ENCODE peak calls at places on chromosome 6, in ten cellular contexts. M is endodermal cell, N is OCI-LY7, Z is tibial artery, S is GM12878, V is heart right ventricle, B is H1, D is spleen, O is fibroblast of mammary gland, E is IMR-90. A is an unnamed sample.

GRCh38 chr6:5337573-5337972 is 76.3 kb downstream of the FARS2 start:
- DNase-seq in M (no peak), N (no peak), Z (no peak), S (no peak), V (no peak), B (no peak), D (no peak), O (peak), E (peak), A (no peak)

GRCh38 chr6:54932622-54933021 is 86.1 kb downstream of the FAM83B start:
- DNase-seq in M (no peak), N (no peak), Z (no peak), S (no peak), V (no peak), B (no peak), D (no peak), O (no peak), E (no peak), A (no peak)

GRCh38 chr6:12151433-12151820 is 138.7 kb upstream of the EDN1 start:
- DNase-seq in M (no peak), N (no peak), Z (no peak), S (no peak), V (no peak), B (no peak), D (no peak), O (no peak), E (no peak), A (no peak)

GRCh38 chr6:116105247-116105646 is 4.6 kb downstream of the NT5DC1 start:
- DNase-seq in M (no peak), N (no peak), Z (no peak), S (no peak), V (no peak), B (no peak), D (no peak), O (no peak), E (no peak), A (no peak)

GRCh38 chr6:29626948-29627761 is 5.8 kb downstream of the GABBR1 start:
- DNase-seq in M (peak), N (no peak), Z (no peak), S (no peak), V (no peak), B (no peak), D (peak), O (no peak), E (no peak), A (no peak)

GRCh38 chr6:159169193-159169555 is at the start of gene FNDC1:
- DNase-seq in M (peak), N (peak), Z (no peak), S (no peak), V (no peak), B (peak), D (no peak), O (no peak), E (no peak), A (no peak)

GRCh38 chr6:157755752-157756411 is 67.2 kb upstream of the SNX9 start:
- DNase-seq in M (peak), N (no peak), Z (no peak), S (no peak), V (no peak), B (no peak), D (no peak), O (no peak), E (no peak), A (no peak)

GRCh38 chr6:167551634-167552630 is 227.0 kb downstream of the TTLL2 start:
- DNase-seq in M (no peak), N (no peak), Z (no peak), S (no peak), V (no peak), B (no peak), D (no peak), O (no peak), E (no peak), A (no peak)

GRCh38 chr6:170222498-170223471 is 68.1 kb downstream of the DLL1 start:
- DNase-seq in M (peak), N (no peak), Z (peak), S (no peak), V (peak), B (peak), D (peak), O (no peak), E (no peak), A (no peak)

GRCh38 chr6:6655805-6656251 is 67.3 kb downstream of the LY86 start:
- DNase-seq in M (no peak), N (no peak), Z (no peak), S (no peak), V (no peak), B (no peak), D (no peak), O (no peak), E (no peak), A (no peak)

GRCh38 chr6:25774120-25774730 is 19.7 kb downstream of the SLC17A4 start:
- DNase-seq in M (peak), N (no peak), Z (no peak), S (no peak), V (no peak), B (no peak), D (no peak), O (no peak), E (no peak), A (no peak)

GRCh38 chr6:112298816-112299281 is 44.5 kb upstream of the LAMA4 start:
- DNase-seq in M (no peak), N (no peak), Z (no peak), S (no peak), V (no peak), B (no peak), D (no peak), O (peak), E (peak), A (peak)

GRCh38 chr6:166586424-166587156 is at the start of gene RAMACL:
- DNase-seq in M (peak), N (peak), Z (no peak), S (peak), V (no peak), B (peak), D (peak), O (no peak), E (no peak), A (no peak)

GRCh38 chr6:35014786-35015185 is 125.7 kb downstream of the ANKS1A start:
- DNase-seq in M (no peak), N (no peak), Z (no peak), S (no peak), V (no peak), B (no peak), D (no peak), O (peak), E (peak), A (peak)

GRCh38 chr6:19921821-19922220 is 84.7 kb downstream of the ID4 start:
- DNase-seq in M (no peak), N (no peak), Z (no peak), S (no peak), V (no peak), B (no peak), D (no peak), O (no peak), E (no peak), A (no peak)

GRCh38 chr6:100663219-100663863 is 198.6 kb upstream of the SIM1 start:
- DNase-seq in M (no peak), N (no peak), Z (no peak), S (no peak), V (no peak), B (no peak), D (no peak), O (peak), E (peak), A (peak)

GRCh38 chr6:116255246-116255800 is 1.4 kb upstream of the TSPYL4 start:
- DNase-seq in M (no peak), N (no peak), Z (no peak), S (no peak), V (no peak), B (no peak), D (no peak), O (peak), E (no peak), A (no peak)

GRCh38 chr6:167791036-167791779 is 35.5 kb upstream of the AFDN start:
- DNase-seq in M (no peak), N (no peak), Z (peak), S (no peak), V (no peak), B (peak), D (peak), O (no peak), E (no peak), A (no peak)

GRCh38 chr6:155201461-155202226 is 62.2 kb upstream of the CLDN20 start:
- DNase-seq in M (no peak), N (no peak), Z (no peak), S (no peak), V (no peak), B (no peak), D (no peak), O (peak), E (peak), A (peak)

GRCh38 chr6:124854338-124854922 is 107.8 kb upstream of the RNF217 start:
- DNase-seq in M (no peak), N (peak), Z (no peak), S (no peak), V (no peak), B (no peak), D (no peak), O (no peak), E (no peak), A (no peak)

GRCh38 chr6:156767603-156768467 is 9.3 kb upstream of the ARID1B start:
- DNase-seq in M (no peak), N (peak), Z (no peak), S (peak), V (no peak), B (no peak), D (no peak), O (peak), E (peak), A (peak)

DNA sequence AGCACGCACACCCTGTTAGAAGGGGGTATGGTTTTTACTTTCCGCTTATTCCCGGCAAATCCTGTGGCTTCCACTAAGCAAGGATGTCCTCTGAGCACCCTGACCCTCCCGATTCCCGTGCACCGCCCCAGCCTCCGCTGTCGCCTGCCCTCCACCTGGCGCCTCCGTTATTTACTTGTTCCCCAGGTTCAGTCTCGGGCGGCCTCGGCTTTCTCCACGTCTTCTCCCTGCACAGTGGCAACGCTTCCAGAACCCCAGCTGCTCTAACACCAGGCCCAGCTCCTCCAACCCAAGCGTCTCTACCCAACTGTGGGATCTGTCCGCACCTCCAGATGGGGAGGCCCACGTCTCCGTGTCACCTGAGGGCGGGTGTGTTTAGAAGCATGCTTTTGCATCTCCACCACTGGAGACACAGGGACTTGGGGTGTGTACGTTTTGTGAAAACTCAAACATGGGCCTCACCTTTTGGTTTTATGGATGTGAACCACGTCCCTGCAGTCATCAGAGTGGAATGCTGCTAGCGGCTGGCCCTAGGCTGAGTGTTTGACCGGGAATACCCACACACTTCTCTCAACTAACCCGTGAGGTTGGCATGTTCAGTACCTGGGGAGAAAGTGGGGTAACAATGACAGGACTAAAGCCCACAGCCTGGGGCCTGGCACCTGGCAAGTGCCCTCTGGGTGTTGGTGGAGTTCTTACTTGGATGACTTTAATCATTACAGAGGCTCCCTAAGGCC is 79.9 kb downstream of the THBS2 start:
- DNase-seq in M (no peak), N (no peak), Z (no peak), S (no peak), V (no peak), B (no peak), D (no peak), O (no peak), E (peak), A (no peak)
- H3K4me3 ChIP-seq in M (no peak), N (no peak), Z (no peak), S (no peak), V (no peak), B (no peak), D (no peak), O (no peak), E (no peak), A (no peak)

GRCh38 chr6:31116661-31117385 is 2.2 kb downstream of the PSORS1C1 start:
- DNase-seq in M (no peak), N (no peak), Z (no peak), S (no peak), V (peak), B (no peak), D (peak), O (peak), E (no peak), A (no peak)
- H3K4me3 ChIP-seq in M (no peak), N (no peak), Z (peak), S (no peak), V (peak), B (no peak), D (no peak), O (no peak), E (no peak), A (no peak)

GRCh38 chr6:1364791-1365190 is 24.6 kb upstream of the FOXF2 start:
- DNase-seq in M (no peak), N (no peak), Z (no peak), S (no peak), V (no peak), B (no peak), D (no peak), O (no peak), E (no peak), A (no peak)
- H3K4me3 ChIP-seq in M (no peak), N (no peak), Z (no peak), S (no peak), V (no peak), B (no peak), D (no peak), O (no peak), E (no peak), A (no peak)

DNA sequence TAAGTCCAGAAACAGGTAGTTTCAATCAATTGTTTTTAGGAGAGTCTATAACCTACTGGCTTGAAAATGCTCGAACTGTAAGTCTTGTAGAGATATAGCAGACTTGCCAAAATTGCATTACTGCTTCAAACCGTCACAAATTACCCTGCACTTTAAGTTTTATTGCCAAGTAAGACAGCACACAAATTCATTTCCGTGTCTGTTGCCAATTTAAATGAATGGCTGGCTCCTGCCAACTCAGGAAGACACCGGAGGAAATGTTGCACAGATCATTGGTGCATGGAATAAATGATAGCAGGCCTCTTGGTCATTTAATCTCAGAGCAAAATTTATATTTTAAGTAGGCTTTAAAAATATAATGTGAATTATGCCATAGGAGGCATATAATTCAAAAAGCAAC is 438.1 kb downstream of the HACE1 start:
- DNase-seq in M (no peak), N (no peak), Z (no peak), S (no peak), V (no peak), B (no peak), D (no peak), O (no peak), E (no peak), A (no peak)
- H3K4me3 ChIP-seq in M (no peak), N (no peak), Z (no peak), S (no peak), V (no peak), B (no peak), D (no peak), O (no peak), E (no peak), A (no peak)

GRCh38 chr6:43386492-43386891 is 17.0 kb upstream of the ZNF318 start:
- DNase-seq in M (no peak), N (no peak), Z (no peak), S (no peak), V (no peak), B (no peak), D (no peak), O (peak), E (peak), A (no peak)

GRCh38 chr6:43394982-43395381 is 25.5 kb upstream of the ZNF318 start:
- DNase-seq in M (no peak), N (no peak), Z (no peak), S (no peak), V (no peak), B (no peak), D (no peak), O (no peak), E (no peak), A (no peak)

GRCh38 chr6:43393597-43393996 is 24.1 kb upstream of the ZNF318 start:
- DNase-seq in M (no peak), N (no peak), Z (no peak), S (no peak), V (no peak), B (no peak), D (no peak), O (no peak), E (no peak), A (no peak)

GRCh38 chr6:43391448-43392031 is 22.1 kb upstream of the ZNF318 start:
- DNase-seq in M (no peak), N (no peak), Z (no peak), S (no peak), V (no peak), B (no peak), D (no peak), O (no peak), E (no peak), A (no peak)

DNA sequence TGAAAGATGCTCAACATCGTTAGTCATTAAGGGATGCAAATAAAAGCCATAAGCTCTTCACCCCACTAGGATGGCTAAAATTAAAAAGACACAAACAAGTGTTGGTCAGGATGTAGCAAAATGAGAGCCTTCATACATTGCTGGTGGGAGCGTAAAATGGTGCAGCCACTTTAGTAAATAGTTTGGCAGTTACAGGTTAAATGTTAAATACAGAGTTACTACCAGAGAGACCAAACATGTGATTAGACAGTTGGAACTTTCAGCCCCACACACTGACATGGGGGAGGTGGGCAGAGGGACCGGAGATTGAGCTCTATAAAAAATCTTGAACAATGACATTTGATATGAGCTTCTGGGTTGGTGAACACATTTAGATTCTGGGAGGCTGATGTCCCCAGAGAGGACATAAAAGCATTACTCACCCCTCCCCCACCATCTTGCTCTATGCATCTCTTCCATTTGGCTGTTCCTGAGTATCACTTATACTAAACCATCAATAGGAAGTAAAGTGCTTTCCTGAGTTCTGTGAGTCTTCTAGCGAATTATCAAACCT is 20.3 kb upstream of the ZNF318 start:
- DNase-seq in M (no peak), N (no peak), Z (no peak), S (no peak), V (no peak), B (no peak), D (no peak), O (no peak), E (no peak), A (no peak)
- H3K4me3 ChIP-seq in M (no peak), N (no peak), Z (no peak), S (no peak), V (no peak), B (no peak), D (no peak), O (no peak), E (no peak), A (no peak)